ENCODE peak calls at places on chromosomes 16 and 17, in seven cellular contexts. A is SJSA1, G is GM23248, P is GM12864, W is choroid plexus epithelial cell, U is trophoblast cell, F is colonic mucosa. K is an unnamed sample.

GRCh38 chr17:63082273-63082861 is 116.3 kb downstream of the TANC2 start:
- DNase-seq in W (peak; percentile 74), G (peak; percentile 60), U (peak; percentile 40), A (peak; percentile 30), F (no peak), P (no peak), K (peak; percentile 17)

GRCh38 chr16:57579361-57579665 is 36.9 kb downstream of the ADGRG5 start:
- DNase-seq in U (no peak), P (no peak), G (no peak), A (no peak), W (no peak), F (no peak), K (no peak)

GRCh38 chr17:40110026-40110425 is 9.6 kb upstream of the NR1D1 start:
- DNase-seq in W (no peak), A (no peak), U (no peak), P (no peak), G (no peak), F (no peak), K (no peak)

GRCh38 chr17:40063034-40063765 is 435 bp downstream of the THRA start:
- DNase-seq in G (peak; percentile 59), W (peak; percentile 49), F (peak; percentile 56), P (no peak), U (no peak), A (peak; percentile 42), K (peak; percentile 96)

GRCh38 chr17:33639103-33639991 is 346.3 kb upstream of the ASIC2 start:
- DNase-seq in G (no peak), U (no peak), F (no peak), P (no peak), W (no peak), A (no peak), K (peak; percentile 47)

GRCh38 chr16:77531741-77532140 is 96.9 kb upstream of the ADAMTS18 start:
- DNase-seq in G (peak; percentile 90), W (peak; percentile 66), A (peak; percentile 27), U (peak; percentile 61), P (no peak), F (no peak), K (no peak)

GRCh38 chr17:7411427-7411750 is 3.7 kb downstream of the NLGN2 start:
- DNase-seq in A (no peak), F (no peak), P (no peak), G (no peak), U (no peak), W (no peak), K (no peak)

GRCh38 chr16:19555938-19556778 is 655 bp downstream of the VPS35L start:
- DNase-seq in F (peak; percentile 29), W (peak; percentile 37), P (peak; percentile 42), A (peak; percentile 64), G (peak; percentile 49), U (peak; percentile 82), K (peak; percentile 90)

GRCh38 chr17:81049372-81049911 is 14.5 kb downstream of the BAIAP2 start:
- DNase-seq in U (peak; percentile 20), G (no peak), P (no peak), F (no peak), A (no peak), W (no peak), K (peak; percentile 80)

GRCh38 chr17:77288115-77288619 is 147.4 kb downstream of the SEC14L1 start:
- DNase-seq in P (no peak), U (no peak), W (no peak), G (no peak), F (no peak), A (no peak), K (no peak)

GRCh38 chr16:12639044-12639443 is 164.6 kb downstream of the CPPED1 start:
- DNase-seq in G (peak; percentile 76), F (no peak), W (peak; percentile 61), P (no peak), U (peak; percentile 93), A (no peak), K (peak; percentile 6)

GRCh38 chr16:69727916-69728270 is 1.5 kb upstream of the NQO1 start:
- DNase-seq in P (no peak), G (no peak), F (no peak), A (no peak), W (no peak), U (no peak), K (peak; percentile 52)

GRCh38 chr17:68351395-68351794 is 60.1 kb downstream of the ARSG start:
- DNase-seq in A (no peak), P (no peak), F (no peak), G (peak; percentile 19), U (peak; percentile 50), W (peak; percentile 52), K (no peak)

GRCh38 chr17:61282377-61282776 is 117.3 kb upstream of the TBX2 start:
- DNase-seq in G (no peak), A (no peak), F (no peak), P (no peak), W (no peak), U (no peak), K (no peak)

GRCh38 chr16:89593841-89594240 is 18.3 kb downstream of the CPNE7 start:
- DNase-seq in G (no peak), W (no peak), A (no peak), P (no peak), F (no peak), U (no peak), K (no peak)

GRCh38 chr16:84286568-84287220 is 8.0 kb upstream of the WFDC1 start:
- DNase-seq in F (peak; percentile 35), U (no peak), A (no peak), W (no peak), G (peak; percentile 37), P (no peak), K (no peak)

GRCh38 chr16:85279402-85279801 is 167.1 kb upstream of the CIBAR2 start:
- DNase-seq in U (no peak), A (no peak), F (no peak), G (no peak), W (no peak), P (no peak), K (no peak)

GRCh38 chr16:80418772-80419355 is 121.9 kb upstream of the DYNLRB2 start:
- DNase-seq in F (no peak), P (no peak), G (no peak), U (no peak), W (no peak), A (no peak), K (no peak)

DNA sequence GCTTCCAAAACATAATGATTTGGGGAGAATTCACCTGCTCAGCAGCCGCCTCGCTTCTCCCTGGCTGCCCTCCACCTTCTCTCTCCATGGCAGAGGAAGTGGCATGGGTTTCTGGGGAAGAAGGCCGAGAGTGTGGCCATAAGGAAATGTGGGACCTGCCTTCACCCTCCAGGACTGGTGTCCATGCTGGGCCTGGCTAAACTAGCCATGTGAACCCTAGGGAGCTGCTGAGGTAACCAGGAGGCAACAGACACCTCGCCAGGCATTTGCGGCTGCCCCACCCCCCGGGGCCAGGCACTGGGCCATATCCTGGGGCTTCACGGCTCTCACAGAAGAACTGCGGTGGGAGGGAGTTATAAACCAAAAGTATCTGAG is 9.9 kb upstream of the CMTM4 start:
- DNase-seq in P (no peak), W (peak; percentile 24), G (no peak), A (no peak), F (peak; percentile 63), U (peak; percentile 9), K (no peak)
- H3K4me3 ChIP-seq in P (no peak overlapping the region), W (no peak overlapping the region), G (no peak overlapping the region), A (no peak overlapping the region), F (no peak overlapping the region), U (no peak overlapping the region), K (no peak overlapping the region)

GRCh38 chr17:42112552-42113176 is at the start of gene DHX58:
- DNase-seq in W (peak; percentile 95), F (peak; percentile 85), A (peak; percentile 61), P (peak; percentile 95), U (peak; percentile 85), G (peak; percentile 92), K (peak; percentile 87)
- H3K4me3 ChIP-seq in W (peak within 1 kb of the TSS; percentile 55), F (peak within 1 kb of the TSS; percentile 42), A (peak within 1 kb of the TSS; percentile 39), P (peak within 1 kb of the TSS; percentile 53), U (no peak within 1 kb of the TSS), G (peak within 1 kb of the TSS; percentile 73), K (no peak within 1 kb of the TSS)

DNA sequence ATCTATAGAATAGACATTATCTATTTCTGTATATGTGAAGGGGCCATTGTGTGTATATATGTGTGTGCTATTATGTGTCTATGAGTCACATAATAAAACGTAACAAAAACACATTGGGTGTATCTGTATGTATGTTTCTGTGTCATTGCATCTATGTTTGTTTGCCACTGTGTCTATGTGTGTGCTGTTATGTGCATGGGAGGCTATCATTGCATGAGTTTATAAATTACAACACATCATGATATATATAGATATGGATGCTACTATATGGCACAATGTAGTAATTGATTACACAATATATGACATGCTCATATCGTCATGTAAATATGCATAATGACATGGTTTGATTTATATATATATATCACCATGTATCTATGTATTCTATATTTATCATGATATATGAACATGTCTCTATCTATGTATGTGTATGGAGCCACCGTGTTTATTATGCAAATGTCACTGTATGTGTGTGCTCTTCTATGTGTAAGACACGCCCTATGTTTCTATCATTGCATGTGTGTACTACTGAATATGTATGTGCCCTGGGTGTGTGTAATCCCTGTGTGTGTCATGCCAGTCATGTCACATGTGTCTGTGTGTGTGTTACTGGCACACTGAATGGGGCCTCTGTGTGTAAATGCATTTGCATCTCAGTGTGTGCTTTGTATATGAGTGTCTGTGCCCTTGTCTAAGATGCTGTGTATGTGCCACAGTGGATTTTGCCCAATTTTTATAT is 1.4 kb upstream of the TSPOAP1 start:
- DNase-seq in U (no peak), G (no peak), P (peak; percentile 93), A (no peak), F (no peak), W (no peak), K (peak; percentile 82)
- H3K4me3 ChIP-seq in U (no peak overlapping the region), G (no peak overlapping the region), P (peak overlapping the region; percentile 97), A (no peak overlapping the region), F (peak overlapping the region; percentile 48), W (no peak overlapping the region), K (peak overlapping the region; percentile 99)

GRCh38 chr17:48961516-48962233 is 6.7 kb downstream of the GIP start:
- DNase-seq in P (no peak), G (peak; percentile 93), U (no peak), A (peak; percentile 60), F (no peak), W (peak; percentile 52), K (peak; percentile 35)
- H3K4me3 ChIP-seq in P (no peak overlapping the region), G (peak overlapping the region; percentile 41), U (no peak overlapping the region), A (no peak overlapping the region), F (no peak overlapping the region), W (no peak overlapping the region), K (no peak overlapping the region)

GRCh38 chr17:50128441-50129302 is 1.3 kb downstream of the SAMD14 start:
- DNase-seq in G (peak; percentile 43), A (no peak), F (no peak), P (no peak), W (no peak), U (no peak), K (no peak)
- H3K4me3 ChIP-seq in G (peak overlapping the region; percentile 71), A (no peak overlapping the region), F (peak overlapping the region; percentile 33), P (no peak overlapping the region), W (peak overlapping the region; percentile 57), U (peak overlapping the region; percentile 58), K (no peak overlapping the region)

K was measured in NB4.